ENCODE peak calls at places on chromosomes 6 and 20, in seven cellular contexts. One of them, this sample, is unnamed.

GRCh38 chr6:154805288-154805911 is 72.2 kb downstream of the SCAF8 start:
- DNase-seq in cardiac fibroblast: peak
- DNase-seq in colonic mucosa: no peak
- DNase-seq in pancreas: no peak
- DNase-seq in tibial artery: no peak
- DNase-seq in astrocyte of the spinal cord: peak
- DNase-seq in lower lobe of right lung: no peak
- DNase-seq in this sample: peak

GRCh38 chr20:38723069-38723981 is 961 bp upstream of the SLC32A1 start:
- DNase-seq in cardiac fibroblast: peak
- DNase-seq in colonic mucosa: no peak
- DNase-seq in pancreas: no peak
- DNase-seq in tibial artery: no peak
- DNase-seq in astrocyte of the spinal cord: no peak
- DNase-seq in lower lobe of right lung: no peak
- DNase-seq in this sample: no peak

GRCh38 chr6:166583230-166583629 is 3.2 kb downstream of the RAMACL start:
- DNase-seq in cardiac fibroblast: no peak
- DNase-seq in colonic mucosa: no peak
- DNase-seq in pancreas: no peak
- DNase-seq in tibial artery: no peak
- DNase-seq in astrocyte of the spinal cord: no peak
- DNase-seq in lower lobe of right lung: no peak
- DNase-seq in this sample: no peak

GRCh38 chr6:149012040-149012545 is 265.3 kb downstream of the UST start:
- DNase-seq in cardiac fibroblast: peak
- DNase-seq in colonic mucosa: no peak
- DNase-seq in pancreas: no peak
- DNase-seq in tibial artery: no peak
- DNase-seq in astrocyte of the spinal cord: peak
- DNase-seq in lower lobe of right lung: no peak
- DNase-seq in this sample: peak

GRCh38 chr6:135331002-135331401 is 149.9 kb downstream of the MYB start:
- DNase-seq in cardiac fibroblast: peak
- DNase-seq in colonic mucosa: no peak
- DNase-seq in pancreas: no peak
- DNase-seq in tibial artery: no peak
- DNase-seq in astrocyte of the spinal cord: peak
- DNase-seq in lower lobe of right lung: no peak
- DNase-seq in this sample: no peak

GRCh38 chr6:100999034-100999597 is 118.0 kb upstream of the ASCC3 start:
- DNase-seq in cardiac fibroblast: no peak
- DNase-seq in colonic mucosa: no peak
- DNase-seq in pancreas: no peak
- DNase-seq in tibial artery: no peak
- DNase-seq in astrocyte of the spinal cord: no peak
- DNase-seq in lower lobe of right lung: no peak
- DNase-seq in this sample: no peak

GRCh38 chr6:45613678-45614077 is 235.9 kb upstream of the SUPT3H start:
- DNase-seq in cardiac fibroblast: peak
- DNase-seq in colonic mucosa: peak
- DNase-seq in pancreas: no peak
- DNase-seq in tibial artery: no peak
- DNase-seq in astrocyte of the spinal cord: peak
- DNase-seq in lower lobe of right lung: no peak
- DNase-seq in this sample: peak

GRCh38 chr20:6848992-6849391 is 81.5 kb downstream of the BMP2 start:
- DNase-seq in cardiac fibroblast: no peak
- DNase-seq in colonic mucosa: no peak
- DNase-seq in pancreas: no peak
- DNase-seq in tibial artery: no peak
- DNase-seq in astrocyte of the spinal cord: no peak
- DNase-seq in lower lobe of right lung: no peak
- DNase-seq in this sample: no peak

GRCh38 chr6:99348220-99348822 is 1.2 kb downstream of the FAXC start:
- DNase-seq in cardiac fibroblast: no peak
- DNase-seq in colonic mucosa: no peak
- DNase-seq in pancreas: no peak
- DNase-seq in tibial artery: no peak
- DNase-seq in astrocyte of the spinal cord: no peak
- DNase-seq in lower lobe of right lung: no peak
- DNase-seq in this sample: no peak

GRCh38 chr20:58711266-58712051 is 18.9 kb downstream of the NPEPL1 start:
- DNase-seq in cardiac fibroblast: no peak
- DNase-seq in colonic mucosa: peak
- DNase-seq in pancreas: peak
- DNase-seq in tibial artery: peak
- DNase-seq in astrocyte of the spinal cord: no peak
- DNase-seq in lower lobe of right lung: no peak
- DNase-seq in this sample: no peak

GRCh38 chr20:57392512-57393271 is 1.5 kb downstream of the RBM38 start:
- DNase-seq in cardiac fibroblast: no peak
- DNase-seq in colonic mucosa: peak
- DNase-seq in pancreas: peak
- DNase-seq in tibial artery: no peak
- DNase-seq in astrocyte of the spinal cord: no peak
- DNase-seq in lower lobe of right lung: peak
- DNase-seq in this sample: no peak

GRCh38 chr6:152301021-152301805 is 335.9 kb downstream of the SYNE1 start:
- DNase-seq in cardiac fibroblast: peak
- DNase-seq in colonic mucosa: no peak
- DNase-seq in pancreas: no peak
- DNase-seq in tibial artery: no peak
- DNase-seq in astrocyte of the spinal cord: no peak
- DNase-seq in lower lobe of right lung: no peak
- DNase-seq in this sample: no peak

GRCh38 chr6:139344186-139344963 is 30.1 kb downstream of the CITED2 start:
- DNase-seq in cardiac fibroblast: no peak
- DNase-seq in colonic mucosa: no peak
- DNase-seq in pancreas: no peak
- DNase-seq in tibial artery: no peak
- DNase-seq in astrocyte of the spinal cord: no peak
- DNase-seq in lower lobe of right lung: no peak
- DNase-seq in this sample: peak

GRCh38 chr6:13038315-13039261 is 289.7 kb downstream of the TBC1D7 start:
- DNase-seq in cardiac fibroblast: peak
- DNase-seq in colonic mucosa: no peak
- DNase-seq in pancreas: peak
- DNase-seq in tibial artery: no peak
- DNase-seq in astrocyte of the spinal cord: no peak
- DNase-seq in lower lobe of right lung: no peak
- DNase-seq in this sample: peak

GRCh38 chr6:13268914-13269532 is 59.3 kb downstream of the TBC1D7 start:
- DNase-seq in cardiac fibroblast: peak
- DNase-seq in colonic mucosa: no peak
- DNase-seq in pancreas: no peak
- DNase-seq in tibial artery: peak
- DNase-seq in astrocyte of the spinal cord: peak
- DNase-seq in lower lobe of right lung: no peak
- DNase-seq in this sample: peak

GRCh38 chr20:40632346-40632976 is 56.6 kb downstream of the MAFB start:
- DNase-seq in cardiac fibroblast: no peak
- DNase-seq in colonic mucosa: no peak
- DNase-seq in pancreas: no peak
- DNase-seq in tibial artery: no peak
- DNase-seq in astrocyte of the spinal cord: no peak
- DNase-seq in lower lobe of right lung: no peak
- DNase-seq in this sample: peak

GRCh38 chr6:55825402-55826051 is 49.9 kb downstream of the BMP5 start:
- DNase-seq in cardiac fibroblast: peak
- DNase-seq in colonic mucosa: no peak
- DNase-seq in pancreas: no peak
- DNase-seq in tibial artery: no peak
- DNase-seq in astrocyte of the spinal cord: peak
- DNase-seq in lower lobe of right lung: no peak
- DNase-seq in this sample: peak

DNA sequence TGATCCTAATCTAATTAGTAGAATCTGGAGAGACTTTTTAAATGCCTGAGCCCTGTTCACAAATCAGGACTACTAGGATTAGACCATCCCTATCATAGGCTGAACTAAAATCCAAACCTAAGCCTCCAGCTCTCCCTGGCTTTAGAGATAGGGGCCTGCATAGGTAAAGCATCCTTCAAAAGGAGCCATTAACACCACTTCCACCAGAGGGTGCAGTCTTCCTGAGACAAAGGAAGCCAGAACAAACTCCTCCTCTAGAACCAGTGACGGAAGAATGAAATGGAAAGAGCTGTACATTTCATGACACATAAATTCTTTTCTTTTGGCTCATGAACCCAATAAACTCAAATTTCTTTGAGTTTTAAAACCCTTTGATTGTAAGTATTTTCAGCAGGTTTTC is 291.2 kb upstream of the ADGRB3 start:
- DNase-seq in cardiac fibroblast: peak
- DNase-seq in colonic mucosa: no peak
- DNase-seq in pancreas: no peak
- DNase-seq in tibial artery: no peak
- DNase-seq in astrocyte of the spinal cord: peak
- DNase-seq in lower lobe of right lung: no peak
- DNase-seq in this sample: peak
- TF ChIP-seq CTCF in cardiac fibroblast: peak
- TF ChIP-seq CTCF in colonic mucosa: no peak
- TF ChIP-seq CTCF in pancreas: no peak
- TF ChIP-seq CTCF in tibial artery: no peak
- TF ChIP-seq CTCF in astrocyte of the spinal cord: peak
- TF ChIP-seq CTCF in lower lobe of right lung: peak
- TF ChIP-seq CTCF in this sample: peak

GRCh38 chr6:113968472-113968871 is 2.5 kb downstream of the HDAC2 start:
- DNase-seq in cardiac fibroblast: no peak
- DNase-seq in colonic mucosa: no peak
- DNase-seq in pancreas: no peak
- DNase-seq in tibial artery: no peak
- DNase-seq in astrocyte of the spinal cord: no peak
- DNase-seq in lower lobe of right lung: no peak
- DNase-seq in this sample: no peak

GRCh38 chr6:113970808-113971676 is at the start of gene HDAC2:
- DNase-seq in cardiac fibroblast: peak
- DNase-seq in colonic mucosa: peak
- DNase-seq in pancreas: peak
- DNase-seq in tibial artery: peak
- DNase-seq in astrocyte of the spinal cord: peak
- DNase-seq in lower lobe of right lung: peak
- DNase-seq in this sample: peak

GRCh38 chr6:113971786-113972185 is 838 bp upstream of the HDAC2 start:
- DNase-seq in cardiac fibroblast: peak
- DNase-seq in colonic mucosa: no peak
- DNase-seq in pancreas: no peak
- DNase-seq in tibial artery: no peak
- DNase-seq in astrocyte of the spinal cord: peak
- DNase-seq in lower lobe of right lung: no peak
- DNase-seq in this sample: peak

GRCh38 chr6:113969888-113970807 is 800 bp downstream of the HDAC2 start:
- DNase-seq in cardiac fibroblast: peak
- DNase-seq in colonic mucosa: peak
- DNase-seq in pancreas: peak
- DNase-seq in tibial artery: peak
- DNase-seq in astrocyte of the spinal cord: peak
- DNase-seq in lower lobe of right lung: peak
- DNase-seq in this sample: peak

GRCh38 chr6:113967777-113968176 is 3.2 kb downstream of the HDAC2 start:
- DNase-seq in cardiac fibroblast: no peak
- DNase-seq in colonic mucosa: no peak
- DNase-seq in pancreas: no peak
- DNase-seq in tibial artery: no peak
- DNase-seq in astrocyte of the spinal cord: no peak
- DNase-seq in lower lobe of right lung: no peak
- DNase-seq in this sample: no peak
- TF ChIP-seq CTCF in cardiac fibroblast: no peak
- TF ChIP-seq CTCF in colonic mucosa: no peak
- TF ChIP-seq CTCF in pancreas: no peak
- TF ChIP-seq CTCF in tibial artery: no peak
- TF ChIP-seq CTCF in astrocyte of the spinal cord: no peak
- TF ChIP-seq CTCF in lower lobe of right lung: no peak
- TF ChIP-seq CTCF in this sample: no peak

GRCh38 chr6:97586344-97586743 is 303.3 kb upstream of the MMS22L start:
- DNase-seq in cardiac fibroblast: peak
- DNase-seq in colonic mucosa: no peak
- DNase-seq in pancreas: no peak
- DNase-seq in tibial artery: no peak
- DNase-seq in astrocyte of the spinal cord: peak
- DNase-seq in lower lobe of right lung: no peak
- DNase-seq in this sample: peak
- TF ChIP-seq CTCF in cardiac fibroblast: peak
- TF ChIP-seq CTCF in colonic mucosa: no peak
- TF ChIP-seq CTCF in pancreas: no peak
- TF ChIP-seq CTCF in tibial artery: no peak
- TF ChIP-seq CTCF in astrocyte of the spinal cord: peak
- TF ChIP-seq CTCF in lower lobe of right lung: no peak
- TF ChIP-seq CTCF in this sample: no peak

GRCh38 chr6:138290563-138290962 is 72.3 kb upstream of the PBOV1 start:
- DNase-seq in cardiac fibroblast: no peak
- DNase-seq in colonic mucosa: no peak
- DNase-seq in pancreas: no peak
- DNase-seq in tibial artery: no peak
- DNase-seq in astrocyte of the spinal cord: no peak
- DNase-seq in lower lobe of right lung: no peak
- DNase-seq in this sample: no peak

GRCh38 chr6:138291849-138292181 is 73.5 kb upstream of the PBOV1 start:
- DNase-seq in cardiac fibroblast: no peak
- DNase-seq in colonic mucosa: no peak
- DNase-seq in pancreas: no peak
- DNase-seq in tibial artery: peak
- DNase-seq in astrocyte of the spinal cord: no peak
- DNase-seq in lower lobe of right lung: no peak
- DNase-seq in this sample: no peak

GRCh38 chr6:138287144-138287955 is 69.1 kb upstream of the PBOV1 start:
- DNase-seq in cardiac fibroblast: peak
- DNase-seq in colonic mucosa: peak
- DNase-seq in pancreas: peak
- DNase-seq in tibial artery: no peak
- DNase-seq in astrocyte of the spinal cord: peak
- DNase-seq in lower lobe of right lung: peak
- DNase-seq in this sample: peak

GRCh38 chr6:138291036-138291848 is 73.0 kb upstream of the PBOV1 start:
- DNase-seq in cardiac fibroblast: no peak
- DNase-seq in colonic mucosa: no peak
- DNase-seq in pancreas: no peak
- DNase-seq in tibial artery: no peak
- DNase-seq in astrocyte of the spinal cord: no peak
- DNase-seq in lower lobe of right lung: no peak
- DNase-seq in this sample: no peak

DNA sequence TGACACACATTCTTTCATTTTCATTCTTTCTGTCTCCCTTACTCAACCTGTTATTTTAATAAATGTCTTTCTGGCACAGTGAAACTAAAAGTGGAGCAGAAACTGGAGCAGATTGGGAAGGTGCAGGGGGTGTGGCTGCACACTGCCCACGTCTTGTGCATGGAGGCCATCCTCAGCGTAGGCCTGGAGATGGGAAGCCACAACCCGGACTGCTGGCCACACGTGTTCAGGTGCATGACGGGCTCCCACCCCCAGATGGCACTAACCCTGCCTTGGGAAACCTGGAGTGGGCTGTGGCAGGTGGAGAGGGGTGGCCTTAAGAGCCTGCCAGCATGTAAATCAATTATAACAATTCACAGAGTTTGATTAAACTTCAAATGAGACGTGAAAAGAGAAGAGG is 71.4 kb upstream of the PBOV1 start:
- DNase-seq in cardiac fibroblast: no peak
- DNase-seq in colonic mucosa: no peak
- DNase-seq in pancreas: no peak
- DNase-seq in tibial artery: no peak
- DNase-seq in astrocyte of the spinal cord: no peak
- DNase-seq in lower lobe of right lung: no peak
- DNase-seq in this sample: no peak
- TF ChIP-seq CTCF in cardiac fibroblast: no peak
- TF ChIP-seq CTCF in colonic mucosa: no peak
- TF ChIP-seq CTCF in pancreas: no peak
- TF ChIP-seq CTCF in tibial artery: no peak
- TF ChIP-seq CTCF in astrocyte of the spinal cord: peak
- TF ChIP-seq CTCF in lower lobe of right lung: peak
- TF ChIP-seq CTCF in this sample: no peak

GRCh38 chr6:168901076-168901475 is 352.6 kb downstream of the THBS2 start:
- DNase-seq in cardiac fibroblast: no peak
- DNase-seq in colonic mucosa: no peak
- DNase-seq in pancreas: no peak
- DNase-seq in tibial artery: no peak
- DNase-seq in astrocyte of the spinal cord: peak
- DNase-seq in lower lobe of right lung: no peak
- DNase-seq in this sample: no peak
- TF ChIP-seq CTCF in cardiac fibroblast: no peak
- TF ChIP-seq CTCF in colonic mucosa: no peak
- TF ChIP-seq CTCF in pancreas: no peak
- TF ChIP-seq CTCF in tibial artery: no peak
- TF ChIP-seq CTCF in astrocyte of the spinal cord: no peak
- TF ChIP-seq CTCF in lower lobe of right lung: no peak
- TF ChIP-seq CTCF in this sample: no peak

This sample was measured in MCF 10A.